ENCODE peak calls at places on chromosome 14, in four cellular contexts. I is NCI-H524 treated with DMSO at 0.1 percent for 48 hours, W is GM19239, K is aorta. V is an unnamed sample.

GRCh38 chr14:74591394-74591793 is 20.6 kb downstream of the LTBP2 start:
- DNase-seq in I (no peak), W (no peak), K (peak; percentile 22), V (no peak)

GRCh38 chr14:54818201-54819133 is 84.2 kb downstream of the GCH1 start:
- DNase-seq in I (no peak), W (no peak), K (no peak), V (peak; percentile 77)

GRCh38 chr14:65095633-65096205 is 6.6 kb downstream of the MAX start:
- DNase-seq in I (no peak), W (no peak), K (peak; percentile 72), V (peak; percentile 84)

GRCh38 chr14:94379291-94380224 is 8.8 kb downstream of the SERPINA1 start:
- DNase-seq in I (no peak), W (no peak), K (no peak), V (no peak)

GRCh38 chr14:58428011-58428807 is 690 bp downstream of the KIAA0586 start:
- DNase-seq in I (peak; percentile 40), W (no peak), K (no peak), V (peak; percentile 48)

GRCh38 chr14:68774771-68775613 is 17.9 kb downstream of the ZFP36L1 start:
- DNase-seq in I (no peak), W (no peak), K (peak; percentile 59), V (peak; percentile 87)

GRCh38 chr14:24734917-24735500 is 101.0 kb upstream of the GZMB start:
- DNase-seq in I (peak; percentile 60), W (peak; percentile 10), K (no peak), V (peak; percentile 82)

GRCh38 chr14:21997300-21997699 is 323.7 kb upstream of the OR4E1 start:
- DNase-seq in I (no peak), W (no peak), K (no peak), V (no peak)

GRCh38 chr14:50402965-50403364 is 6.3 kb upstream of the CDKL1 start:
- DNase-seq in I (no peak), W (no peak), K (no peak), V (no peak)

GRCh38 chr14:98959958-98960616 is 311.9 kb downstream of the BCL11B start:
- DNase-seq in I (no peak), W (no peak), K (no peak), V (no peak)

GRCh38 chr14:93725993-93726392 is 62.3 kb downstream of the PRIMA1 start:
- DNase-seq in I (no peak), W (no peak), K (peak; percentile 39), V (no peak)

GRCh38 chr14:98160901-98161300 is 1111.1 kb downstream of the BCL11B start:
- DNase-seq in I (no peak), W (no peak), K (no peak), V (no peak)

GRCh38 chr14:106039400-106039799 is 513.0 kb downstream of the TMEM121 start:
- DNase-seq in I (no peak), W (no peak), K (no peak), V (no peak)

GRCh38 chr14:84453541-84453940 is 1076.4 kb upstream of the FLRT2 start:
- DNase-seq in I (no peak), W (no peak), K (no peak), V (peak; percentile 13)

GRCh38 chr14:60485600-60486251 is at the start of gene C14orf39:
- DNase-seq in I (peak; percentile 41), W (no peak), K (no peak), V (no peak)

GRCh38 chr14:21039585-21040369 is 2.4 kb upstream of the RNASE7 start:
- DNase-seq in I (peak; percentile 21), W (no peak), K (peak; percentile 56), V (peak; percentile 74)

GRCh38 chr14:61517861-61518802 is 177.2 kb upstream of the HIF1A start:
- DNase-seq in I (no peak), W (no peak), K (peak; percentile 52), V (no peak)

GRCh38 chr14:89379891-89380820 is 36.9 kb downstream of the FOXN3 start:
- DNase-seq in I (no peak), W (no peak), K (no peak), V (no peak)

GRCh38 chr14:31403707-31404106 is 16.6 kb downstream of the HEATR5A start:
- DNase-seq in I (no peak), W (no peak), K (no peak), V (no peak)

GRCh38 chr14:20219033-20219432 is 4.5 kb upstream of the OR11H6 start:
- DNase-seq in I (no peak), W (no peak), K (no peak), V (peak; percentile 4)

GRCh38 chr14:105945891-105946290 is 419.5 kb downstream of the TMEM121 start:
- DNase-seq in I (no peak), W (no peak), K (no peak), V (no peak)

GRCh38 chr14:68363841-68364711 is 428.8 kb downstream of the ZFP36L1 start:
- DNase-seq in I (peak; percentile 35), W (no peak), K (peak; percentile 87), V (no peak)

GRCh38 chr14:28412076-28412475 is 354.5 kb upstream of the FOXG1 start:
- DNase-seq in I (no peak), W (no peak), K (no peak), V (no peak)

GRCh38 chr14:73788871-73789590 is 62.6 kb upstream of the PTGR2 start:
- DNase-seq in I (no peak), W (no peak), K (peak; percentile 33), V (no peak)

GRCh38 chr14:101502761-101503392 is 58.4 kb upstream of the DIO3 start:
- DNase-seq in I (no peak), W (no peak), K (peak; percentile 17), V (no peak)

GRCh38 chr14:52801014-52801708 is 9.8 kb upstream of the GNPNAT1 start:
- DNase-seq in I (no peak), W (no peak), K (peak; percentile 56), V (peak; percentile 76)

GRCh38 chr14:64656986-64657385 is 47.2 kb upstream of the PLEKHG3 start:
- DNase-seq in I (no peak), W (no peak), K (no peak), V (peak; percentile 98)

GRCh38 chr14:37968664-37969225 is 239.0 kb upstream of the SSTR1 start:
- DNase-seq in I (no peak), W (no peak), K (no peak), V (no peak)

GRCh38 chr14:70808023-70808401 is 1.3 kb downstream of the MAP3K9 start:
- DNase-seq in I (peak; percentile 22), W (no peak), K (no peak), V (no peak)

V was measured in AG10803.